ENCODE peak calls at places on chromosomes 16 and 17, in eight cellular contexts. V is AG09309; T is BJ; C is CD8-positive, alpha-beta T cell; R is prostate gland; O is A549; N is SK-N-SH; J is WTC11. H is an unnamed sample.

GRCh38 chr16:11621920-11622651 is 35.4 kb upstream of the LITAF start:
- DNase-seq in V (no peak), T (no peak), C (peak; percentile 87), R (no peak), O (no peak), N (peak; percentile 56), J (no peak), H (no peak)

GRCh38 chr17:68356949-68357455 is 65.7 kb downstream of the ARSG start:
- DNase-seq in V (no peak), T (no peak), C (no peak), R (no peak), O (no peak), N (no peak), J (no peak), H (no peak)

GRCh38 chr17:79126139-79126538 is 51.5 kb downstream of the ENGASE start:
- DNase-seq in V (no peak), T (no peak), C (no peak), R (peak; percentile 42), O (no peak), N (peak; percentile 87), J (peak; percentile 54), H (no peak)

GRCh38 chr17:30021708-30022317 is 80.4 kb downstream of the EFCAB5 start:
- DNase-seq in V (no peak), T (no peak), C (peak; percentile 26), R (peak; percentile 15), O (peak; percentile 65), N (peak; percentile 60), J (no peak), H (peak; percentile 10)

GRCh38 chr16:87697792-87698191 is 68.0 kb downstream of the KLHDC4 start:
- DNase-seq in V (no peak), T (no peak), C (no peak), R (no peak), O (no peak), N (no peak), J (no peak), H (no peak)

GRCh38 chr17:79976451-79976850 is 59.2 kb downstream of the TBC1D16 start:
- DNase-seq in V (no peak), T (no peak), C (no peak), R (no peak), O (no peak), N (no peak), J (no peak), H (no peak)

GRCh38 chr17:67421869-67422273 is 44.8 kb downstream of the PITPNC1 start:
- DNase-seq in V (peak; percentile 82), T (peak; percentile 82), C (peak; percentile 74), R (peak; percentile 48), O (peak; percentile 95), N (no peak), J (no peak), H (peak; percentile 43)

GRCh38 chr17:10226930-10227695 is 28.7 kb upstream of the GAS7 start:
- DNase-seq in V (no peak), T (no peak), C (peak; percentile 47), R (peak; percentile 46), O (peak; percentile 55), N (peak; percentile 65), J (peak; percentile 89), H (no peak)

GRCh38 chr17:2798679-2799078 is 2.4 kb downstream of the RAP1GAP2 start:
- DNase-seq in V (no peak), T (no peak), C (no peak), R (no peak), O (no peak), N (no peak), J (peak; percentile 80), H (no peak)

GRCh38 chr17:9432121-9432866 is 143.3 kb downstream of the STX8 start:
- DNase-seq in V (no peak), T (peak; percentile 10), C (no peak), R (peak; percentile 36), O (no peak), N (no peak), J (no peak), H (no peak)

GRCh38 chr16:54361813-54362212 is 75.2 kb upstream of the IRX3 start:
- DNase-seq in V (no peak), T (no peak), C (no peak), R (no peak), O (peak; percentile 9), N (peak; percentile 36), J (no peak), H (no peak)

GRCh38 chr17:79482719-79483118 is 128.1 kb downstream of the RBFOX3 start:
- DNase-seq in V (no peak), T (no peak), C (no peak), R (no peak), O (no peak), N (peak; percentile 72), J (peak; percentile 58), H (no peak)

GRCh38 chr17:49473900-49474751 is 21.0 kb upstream of the NGFR start:
- DNase-seq in V (no peak), T (no peak), C (no peak), R (no peak), O (no peak), N (no peak), J (no peak), H (no peak)

GRCh38 chr17:64920026-64920418 is 744 bp upstream of the LRRC37A3 start:
- DNase-seq in V (no peak), T (no peak), C (no peak), R (no peak), O (peak; percentile 35), N (no peak), J (no peak), H (no peak)

GRCh38 chr16:4306439-4307214 is 9.2 kb upstream of the GLIS2 start:
- DNase-seq in V (no peak), T (no peak), C (peak; percentile 72), R (no peak), O (no peak), N (peak; percentile 70), J (no peak), H (no peak)

GRCh38 chr17:47736501-47737211 is 3.6 kb downstream of the TBX21 start:
- DNase-seq in V (no peak), T (no peak), C (no peak), R (no peak), O (no peak), N (no peak), J (no peak), H (no peak)

GRCh38 chr17:17783121-17783824 is 53.5 kb downstream of the SREBF1 start:
- DNase-seq in V (no peak), T (no peak), C (peak; percentile 65), R (peak; percentile 71), O (no peak), N (peak; percentile 76), J (peak; percentile 79), H (no peak)

GRCh38 chr16:17470002-17470870 is 524 bp downstream of the XYLT1 start:
- DNase-seq in V (no peak), T (no peak), C (peak; percentile 46), R (no peak), O (no peak), N (peak; percentile 55), J (peak; percentile 23), H (no peak)

GRCh38 chr16:24838554-24839266 is 7.1 kb upstream of the SLC5A11 start:
- DNase-seq in V (peak; percentile 34), T (no peak), C (no peak), R (no peak), O (peak; percentile 80), N (no peak), J (no peak), H (no peak)

GRCh38 chr16:30417447-30418349 is 10.3 kb downstream of the ZNF771 start:
- DNase-seq in V (no peak), T (peak; percentile 65), C (peak; percentile 92), R (peak; percentile 78), O (peak; percentile 98), N (peak; percentile 93), J (peak; percentile 88), H (peak; percentile 69)
- TF ChIP-seq CTCF in V (peak; percentile 9), T (peak; percentile 22), C (no peak), R (peak; percentile 27), O (peak; percentile 34), N (no peak), J (no peak), H (no peak)

GRCh38 chr16:9969580-9969979 is 212.6 kb downstream of the GRIN2A start:
- DNase-seq in V (no peak), T (no peak), C (no peak), R (no peak), O (no peak), N (no peak), J (no peak), H (no peak)
- TF ChIP-seq CTCF in V (no peak), T (no peak), C (no peak), R (no peak), O (no peak), N (no peak), J (no peak), H (no peak)

GRCh38 chr16:67027046-67027445 is 1.9 kb upstream of the CBFB start:
- DNase-seq in V (no peak), T (no peak), C (no peak), R (no peak), O (no peak), N (no peak), J (no peak), H (no peak)

GRCh38 chr16:67030221-67030962 is 1.4 kb downstream of the CBFB start:
- DNase-seq in V (no peak), T (no peak), C (no peak), R (no peak), O (no peak), N (no peak), J (no peak), H (no peak)

GRCh38 chr16:67028167-67028554 is 788 bp upstream of the CBFB start:
- DNase-seq in V (no peak), T (no peak), C (no peak), R (no peak), O (no peak), N (no peak), J (no peak), H (no peak)

GRCh38 chr16:67029249-67030096 is 524 bp downstream of the CBFB start:
- DNase-seq in V (no peak), T (no peak), C (peak; percentile 54), R (peak; percentile 57), O (peak; percentile 45), N (peak; percentile 75), J (peak; percentile 35), H (no peak)

GRCh38 chr16:67028555-67029248 is at the start of gene CBFB:
- DNase-seq in V (peak; percentile 61), T (peak; percentile 40), C (peak; percentile 95), R (peak; percentile 90), O (peak; percentile 95), N (peak; percentile 99), J (peak; percentile 78), H (peak; percentile 85)
- TF ChIP-seq CTCF in V (no peak), T (peak; percentile 10), C (no peak), R (no peak), O (no peak), N (peak; percentile 16), J (no peak), H (no peak)

DNA sequence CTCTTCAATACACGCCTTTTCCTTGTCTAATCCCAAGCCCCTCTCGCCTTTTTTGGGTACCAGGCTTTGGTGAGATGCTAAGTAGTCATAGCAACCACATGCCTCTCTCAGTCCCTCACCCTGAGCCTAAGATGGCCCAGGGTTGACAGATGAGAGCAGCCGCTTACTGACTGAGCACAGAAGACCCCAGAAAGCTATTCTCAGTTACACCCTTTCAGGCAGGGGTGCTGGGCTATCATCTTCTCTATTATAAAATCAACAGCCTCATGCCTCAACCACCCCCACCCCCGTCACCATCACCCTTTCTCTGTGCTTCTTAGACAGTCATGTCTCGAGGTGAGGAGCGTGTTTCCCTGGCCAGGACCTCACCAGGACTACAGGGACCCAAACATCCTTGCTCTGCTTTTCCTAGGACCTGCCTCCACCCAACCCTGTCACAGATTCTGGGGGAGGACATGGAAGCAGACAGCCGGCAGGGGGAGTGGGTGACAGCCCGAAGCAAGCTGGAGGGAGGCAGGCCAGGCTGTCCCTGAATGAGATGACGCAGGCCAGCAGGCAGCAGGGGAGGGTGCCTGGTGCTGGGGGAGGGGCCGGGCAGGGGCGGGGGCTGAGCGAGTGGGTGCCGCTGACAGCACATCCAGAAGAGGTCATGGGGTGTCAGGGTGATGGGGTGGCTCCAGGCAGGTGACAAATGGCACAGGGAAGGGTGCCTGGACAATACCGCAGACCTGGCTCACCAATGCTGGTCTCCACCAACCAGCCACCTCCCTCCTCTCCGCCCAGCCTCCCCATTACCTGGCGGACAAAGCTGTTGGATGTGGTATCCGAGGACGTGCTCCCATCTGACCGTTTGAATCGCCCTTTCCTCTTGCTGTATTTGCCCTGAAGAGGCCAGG is 3.1 kb downstream of the CACNB1 start:
- DNase-seq in V (no peak), T (no peak), C (no peak), R (no peak), O (peak; percentile 73), N (peak; percentile 90), J (peak; percentile 73), H (no peak)
- TF ChIP-seq CTCF in V (peak; percentile 48), T (peak; percentile 65), C (no peak), R (no peak), O (peak; percentile 33), N (peak; percentile 35), J (peak; percentile 12), H (peak; percentile 57)